ENCODE peak calls at places on chromosomes 6 and 20, in four cellular contexts. R is heart left ventricle; T is fibroblast of lung; U is CD8-positive, alpha-beta memory T cell. Y is an unnamed sample. For H3K4me1, the result is how much of the 10 kb centered on the place peaks cover.

GRCh38 chr6:66735106-66735890 is 1028.3 kb upstream of the EYS start:
- DNase-seq in U (no peak), R (no peak), T (peak), Y (no peak)

GRCh38 chr6:164151161-164151728 is 736.7 kb downstream of the QKI start:
- DNase-seq in R (peak), T (peak), U (no peak), Y (no peak)

GRCh38 chr6:122389704-122390103 is 9.7 kb upstream of the HSF2 start:
- DNase-seq in T (no peak), R (no peak), U (no peak), Y (no peak)

GRCh38 chr6:40642837-40643236 is 55.7 kb upstream of the LRFN2 start:
- DNase-seq in T (no peak), R (no peak), U (no peak), Y (no peak)

GRCh38 chr6:74638467-74638866 is 567.4 kb downstream of the COL12A1 start:
- DNase-seq in T (peak), R (no peak), U (no peak), Y (no peak)

GRCh38 chr6:22716721-22717120 is 147.4 kb downstream of the HDGFL1 start:
- DNase-seq in R (no peak), T (no peak), U (no peak), Y (no peak)

GRCh38 chr20:44780226-44780625 is 30.1 kb downstream of the RIMS4 start:
- DNase-seq in T (peak), R (no peak), U (peak), Y (no peak)

GRCh38 chr6:146289816-146290588 is 253.6 kb upstream of the RAB32 start:
- DNase-seq in T (peak), U (no peak), R (peak), Y (no peak)

GRCh38 chr6:9412951-9413559 is 977.7 kb upstream of the SLC35B3 start:
- DNase-seq in U (no peak), R (no peak), T (no peak), Y (no peak)

GRCh38 chr6:116165596-116165995 is 39.7 kb upstream of the COL10A1 start:
- DNase-seq in R (no peak), U (no peak), T (no peak), Y (no peak)

GRCh38 chr6:3061501-3061941 is 6.8 kb upstream of the RIPK1 start:
- DNase-seq in T (peak), U (no peak), R (no peak), Y (no peak)

DNA sequence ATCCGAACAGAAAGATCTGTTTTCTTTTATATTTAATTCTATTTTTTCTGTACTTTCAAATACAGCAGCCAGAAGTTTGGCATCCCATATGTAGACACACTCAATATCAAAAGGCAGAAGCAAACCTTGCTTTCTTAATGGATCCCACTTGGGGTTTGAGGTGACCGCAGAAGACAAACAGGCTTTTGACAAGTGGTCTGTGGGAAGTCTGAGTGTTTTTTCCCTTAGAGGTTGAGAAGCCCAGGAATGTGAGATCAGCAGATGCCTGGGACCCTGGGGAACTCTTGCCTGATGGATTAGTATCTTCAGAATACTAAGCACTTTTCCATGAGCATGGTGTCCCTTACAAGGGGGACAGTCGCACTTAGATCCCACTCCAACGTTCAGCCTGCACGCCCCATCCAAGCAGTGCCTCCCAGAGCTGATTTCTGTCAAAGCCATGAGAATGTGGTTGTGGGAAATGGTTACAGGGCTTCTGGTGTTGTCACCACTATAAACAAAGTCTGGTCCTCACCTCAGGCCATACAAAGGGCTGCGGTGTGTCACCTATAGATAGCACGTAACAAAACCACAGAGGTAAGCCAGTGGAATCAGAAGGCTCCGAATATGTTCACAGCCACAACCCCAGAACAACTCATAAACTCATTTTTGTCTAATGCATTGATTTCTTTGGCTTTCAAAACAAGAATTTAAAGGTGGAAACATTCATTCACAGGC is 12.7 kb downstream of the IL17F start:
- DNase-seq in U (no peak), T (no peak), R (no peak), Y (no peak)
- H3K4me1 ChIP-seq in U (under half), T (under half), R (under half), Y (under half)

GRCh38 chr20:57398901-57399535 is 7.8 kb downstream of the RBM38 start:
- DNase-seq in T (no peak), U (no peak), R (no peak), Y (no peak)

GRCh38 chr20:57401565-57401918 is 10.3 kb downstream of the RBM38 start:
- DNase-seq in T (no peak), U (peak), R (no peak), Y (no peak)

GRCh38 chr20:57400821-57401564 is 9.8 kb downstream of the RBM38 start:
- DNase-seq in R (no peak), T (no peak), U (peak), Y (no peak)

GRCh38 chr20:57399587-57400261 is 8.5 kb downstream of the RBM38 start:
- DNase-seq in T (peak), R (peak), U (peak), Y (peak)

GRCh38 chr20:57400262-57400701 is 9.1 kb downstream of the RBM38 start:
- DNase-seq in U (peak), T (no peak), R (no peak), Y (peak)
- H3K4me3 ChIP-seq in U (peak), T (no peak), R (no peak), Y (peak)

DNA sequence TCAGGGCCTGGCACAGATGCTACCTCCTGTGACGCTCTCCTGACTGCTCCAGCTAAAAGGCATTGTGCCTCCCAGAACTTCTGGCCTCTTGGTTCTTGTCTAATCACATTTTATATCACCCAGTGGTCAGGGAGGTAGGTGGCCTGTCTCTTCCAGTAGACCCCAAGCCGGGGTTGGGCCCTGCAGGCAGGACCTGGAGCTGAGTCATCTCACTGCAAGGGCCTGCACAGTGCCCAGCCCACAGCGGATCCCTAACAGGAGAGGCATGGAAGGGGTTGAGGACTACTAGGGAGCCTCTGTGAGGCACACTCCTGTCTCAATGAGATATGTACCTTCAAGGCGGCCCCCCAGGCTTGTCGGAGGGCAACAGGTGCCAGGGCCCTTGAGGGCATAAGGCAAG is 6.4 kb downstream of the LEMD2 start:
- DNase-seq in T (no peak), R (no peak), U (no peak), Y (no peak)
- H3K27ac ChIP-seq in T (no peak), R (no peak), U (no peak), Y (no peak)

DNA sequence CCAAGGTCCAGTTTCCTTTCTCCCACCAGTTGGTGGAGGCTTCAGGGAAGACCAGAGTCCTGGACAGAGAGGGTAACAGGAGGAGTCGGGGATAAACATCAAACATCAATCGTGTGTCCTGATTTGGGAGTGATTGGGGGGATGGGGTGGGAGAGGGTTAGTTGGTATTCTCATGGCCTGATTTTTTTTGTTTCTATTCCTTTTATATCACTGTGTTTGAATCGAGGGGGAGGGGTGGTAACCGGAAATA is 365 bp upstream of the HSD17B8 start:
- DNase-seq in T (no peak), U (no peak), R (no peak), Y (no peak)
- H3K4me1 ChIP-seq in T (under half), U (half or more), R (under half), Y (under half)

GRCh38 chr6:149751239-149751638 is 1.7 kb downstream of the PCMT1 start:
- DNase-seq in T (no peak), U (no peak), R (no peak), Y (no peak)
- H3K4me3 ChIP-seq in T (peak), U (no peak), R (peak), Y (no peak)

DNA sequence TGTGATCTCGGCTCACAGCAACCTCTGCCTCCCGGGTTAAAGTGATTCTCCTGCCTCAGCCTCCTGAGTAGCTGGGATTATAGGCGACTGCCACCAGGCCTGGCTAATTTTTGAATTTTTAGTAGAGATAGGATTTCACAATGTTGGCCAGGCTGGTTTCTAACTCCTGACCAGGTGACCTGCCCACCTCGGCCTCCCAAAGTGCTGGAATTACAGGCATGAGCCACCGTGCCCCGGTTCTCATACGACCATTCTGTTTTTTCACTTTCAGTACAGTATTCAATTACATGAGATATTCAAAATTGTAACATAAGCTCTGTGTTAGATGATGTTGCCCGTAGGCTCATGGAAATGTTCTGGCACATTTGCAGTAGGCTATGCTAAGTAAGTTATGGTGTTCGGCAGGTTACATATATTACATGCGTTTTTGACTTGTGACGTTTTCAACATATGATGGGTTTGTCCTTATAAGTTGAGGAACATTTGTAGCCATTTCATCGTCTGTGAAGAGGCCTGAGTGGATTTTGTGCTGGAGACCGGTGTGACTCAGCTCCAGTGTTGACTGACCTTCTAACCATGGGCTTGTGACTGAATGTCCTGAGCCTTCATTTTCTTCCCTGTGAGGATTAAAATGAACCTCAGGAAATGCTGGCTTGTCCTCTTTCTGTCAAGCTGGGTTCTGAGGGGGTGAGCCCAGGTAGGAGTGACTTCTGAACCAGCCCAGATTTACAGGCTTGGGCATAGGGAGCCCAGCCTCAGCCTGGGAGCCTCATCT is 12.2 kb downstream of the PPARD start:
- DNase-seq in R (no peak), T (peak), U (no peak), Y (no peak)
- H3K27ac ChIP-seq in R (no peak), T (peak), U (no peak), Y (no peak)

GRCh38 chr6:87743454-87743853 is 41.4 kb upstream of the AKIRIN2 start:
- DNase-seq in T (no peak), R (no peak), U (no peak), Y (no peak)
- H3K4me1 ChIP-seq in T (under half), R (under half), U (under half), Y (under half)

DNA sequence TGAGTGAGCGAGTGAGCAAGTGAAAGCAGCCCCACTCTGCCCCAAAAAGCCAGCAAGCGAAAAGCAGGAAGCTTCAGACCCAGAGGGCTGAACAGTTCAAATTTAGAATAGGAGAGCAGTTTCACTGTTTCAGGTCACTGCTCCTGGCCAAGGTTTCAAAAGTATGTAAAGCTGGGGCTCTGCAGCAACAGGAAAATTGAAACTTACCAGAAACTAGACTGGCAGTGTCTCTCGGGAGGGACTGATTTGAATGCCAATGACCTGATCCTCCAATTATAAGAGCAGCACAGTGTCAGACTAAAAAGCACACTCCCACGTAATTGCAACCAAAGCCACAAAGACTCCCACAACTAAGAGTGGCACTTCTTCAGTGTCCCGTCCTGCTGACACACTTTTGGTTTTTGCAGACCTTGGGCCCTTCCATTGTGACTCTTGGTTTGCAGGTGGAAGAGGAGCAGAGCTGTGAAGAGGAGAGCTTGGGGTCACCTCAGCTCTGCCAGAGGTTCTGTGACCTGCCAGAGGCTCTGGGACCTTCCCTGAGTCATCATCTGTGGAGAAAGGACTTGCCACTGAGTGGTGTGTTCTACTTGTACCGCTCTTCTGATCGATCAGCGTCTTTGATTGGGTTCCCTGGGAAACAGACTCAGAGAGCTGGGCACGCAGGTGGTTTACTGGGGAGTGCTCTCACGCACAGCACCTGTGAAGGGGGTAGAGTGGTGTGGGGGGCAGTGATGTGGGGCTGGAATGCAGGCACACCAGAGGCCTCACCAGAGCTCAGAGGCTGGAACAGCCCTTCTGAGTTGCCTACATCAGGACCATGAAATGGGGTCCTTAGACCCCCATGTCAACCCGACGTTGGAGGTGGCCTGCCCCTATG is 52.7 kb upstream of the PTGIS start:
- DNase-seq in R (no peak), T (no peak), U (no peak), Y (no peak)
- H3K4me3 ChIP-seq in R (no peak), T (no peak), U (no peak), Y (no peak)

DNA sequence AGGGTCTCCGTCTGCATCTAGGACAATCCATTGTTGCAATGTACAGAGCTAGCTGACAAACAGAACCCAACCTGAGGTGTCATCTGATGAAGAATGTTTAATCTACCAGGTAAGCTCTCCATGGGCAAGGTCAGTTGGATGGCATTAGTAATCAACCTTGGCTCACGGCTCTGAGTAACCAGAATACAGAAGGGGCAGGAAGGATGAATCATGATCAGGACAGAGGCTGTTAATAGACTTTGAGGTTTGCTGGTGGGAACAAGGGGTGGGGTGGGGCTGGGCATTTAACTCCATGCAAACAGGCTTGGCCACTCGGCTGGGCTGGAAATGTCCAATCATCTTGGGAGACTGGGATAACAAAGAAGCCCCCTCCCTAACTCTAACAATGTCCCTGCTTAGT is 77.1 kb upstream of the MRPS10 start:
- DNase-seq in U (no peak), T (peak), R (no peak), Y (no peak)
- H3K27ac ChIP-seq in U (no peak), T (no peak), R (no peak), Y (no peak)